ENCODE peak calls at places on chromosomes 11 and 22, in six cellular contexts. One of them, this sample, is unnamed.

GRCh38 chr11:100592619-100593309 is 94.3 kb upstream of the ARHGAP42 start:
- DNase-seq in activated T-cell treated with anti-CD3 and anti-CD28 coated beads, Interleukin-2, amount 50 U/mL, for 1 hour: no peak
- DNase-seq in GM12864: no peak
- DNase-seq in NCI-H82: peak
- DNase-seq in effector memory CD8-positive, alpha-beta T cell: no peak
- DNase-seq in GDM1: no peak
- DNase-seq in this sample: no peak

GRCh38 chr11:57339305-57339704 is 1.2 kb downstream of the P2RX3 start:
- DNase-seq in GM12864: no peak
- DNase-seq in activated T-cell treated with anti-CD3 and anti-CD28 coated beads, Interleukin-2, amount 50 U/mL, for 1 hour: no peak
- DNase-seq in GDM1: no peak
- DNase-seq in NCI-H82: no peak
- DNase-seq in effector memory CD8-positive, alpha-beta T cell: no peak
- DNase-seq in this sample: no peak

GRCh38 chr22:46684706-46685105 is 53.3 kb downstream of the CERK start:
- DNase-seq in activated T-cell treated with anti-CD3 and anti-CD28 coated beads, Interleukin-2, amount 50 U/mL, for 1 hour: no peak
- DNase-seq in GDM1: no peak
- DNase-seq in NCI-H82: no peak
- DNase-seq in effector memory CD8-positive, alpha-beta T cell: no peak
- DNase-seq in GM12864: peak
- DNase-seq in this sample: no peak

GRCh38 chr22:28810839-28811491 is 10.6 kb upstream of the XBP1 start:
- DNase-seq in GDM1: peak
- DNase-seq in effector memory CD8-positive, alpha-beta T cell: peak
- DNase-seq in GM12864: no peak
- DNase-seq in NCI-H82: peak
- DNase-seq in activated T-cell treated with anti-CD3 and anti-CD28 coated beads, Interleukin-2, amount 50 U/mL, for 1 hour: no peak
- DNase-seq in this sample: peak

GRCh38 chr11:76408171-76408965 is 27.2 kb downstream of the GVQW3 start:
- DNase-seq in GDM1: no peak
- DNase-seq in GM12864: no peak
- DNase-seq in activated T-cell treated with anti-CD3 and anti-CD28 coated beads, Interleukin-2, amount 50 U/mL, for 1 hour: no peak
- DNase-seq in NCI-H82: peak
- DNase-seq in effector memory CD8-positive, alpha-beta T cell: no peak
- DNase-seq in this sample: no peak

GRCh38 chr11:70072471-70073187 is 5.5 kb upstream of the ANO1 start:
- DNase-seq in effector memory CD8-positive, alpha-beta T cell: no peak
- DNase-seq in NCI-H82: no peak
- DNase-seq in activated T-cell treated with anti-CD3 and anti-CD28 coated beads, Interleukin-2, amount 50 U/mL, for 1 hour: no peak
- DNase-seq in GM12864: no peak
- DNase-seq in GDM1: no peak
- DNase-seq in this sample: no peak

GRCh38 chr11:112478806-112479205 is 218.1 kb upstream of the PLET1 start:
- DNase-seq in activated T-cell treated with anti-CD3 and anti-CD28 coated beads, Interleukin-2, amount 50 U/mL, for 1 hour: no peak
- DNase-seq in NCI-H82: peak
- DNase-seq in GM12864: no peak
- DNase-seq in GDM1: no peak
- DNase-seq in effector memory CD8-positive, alpha-beta T cell: no peak
- DNase-seq in this sample: no peak

GRCh38 chr11:47186937-47187681 is 875 bp upstream of the PACSIN3 start:
- DNase-seq in GM12864: no peak
- DNase-seq in activated T-cell treated with anti-CD3 and anti-CD28 coated beads, Interleukin-2, amount 50 U/mL, for 1 hour: peak
- DNase-seq in effector memory CD8-positive, alpha-beta T cell: peak
- DNase-seq in NCI-H82: peak
- DNase-seq in GDM1: no peak
- DNase-seq in this sample: peak

GRCh38 chr11:75700940-75701339 is 16.7 kb upstream of the MOGAT2 start:
- DNase-seq in GM12864: no peak
- DNase-seq in GDM1: no peak
- DNase-seq in activated T-cell treated with anti-CD3 and anti-CD28 coated beads, Interleukin-2, amount 50 U/mL, for 1 hour: no peak
- DNase-seq in NCI-H82: no peak
- DNase-seq in effector memory CD8-positive, alpha-beta T cell: no peak
- DNase-seq in this sample: no peak

GRCh38 chr22:20221421-20222340 is 46.4 kb downstream of the RTN4R start:
- DNase-seq in NCI-H82: no peak
- DNase-seq in GM12864: no peak
- DNase-seq in GDM1: no peak
- DNase-seq in activated T-cell treated with anti-CD3 and anti-CD28 coated beads, Interleukin-2, amount 50 U/mL, for 1 hour: no peak
- DNase-seq in effector memory CD8-positive, alpha-beta T cell: no peak
- DNase-seq in this sample: no peak

GRCh38 chr11:118924591-118925585 is 838 bp downstream of the BCL9L start:
- DNase-seq in effector memory CD8-positive, alpha-beta T cell: peak
- DNase-seq in GDM1: no peak
- DNase-seq in activated T-cell treated with anti-CD3 and anti-CD28 coated beads, Interleukin-2, amount 50 U/mL, for 1 hour: peak
- DNase-seq in NCI-H82: peak
- DNase-seq in GM12864: no peak
- DNase-seq in this sample: peak

GRCh38 chr11:121670792-121671275 is 218.1 kb upstream of the SORL1-AS1 start:
- DNase-seq in GM12864: no peak
- DNase-seq in NCI-H82: no peak
- DNase-seq in activated T-cell treated with anti-CD3 and anti-CD28 coated beads, Interleukin-2, amount 50 U/mL, for 1 hour: no peak
- DNase-seq in GDM1: no peak
- DNase-seq in effector memory CD8-positive, alpha-beta T cell: no peak
- DNase-seq in this sample: no peak

GRCh38 chr11:83773950-83774880 is 488.0 kb upstream of the CCDC90B start:
- DNase-seq in activated T-cell treated with anti-CD3 and anti-CD28 coated beads, Interleukin-2, amount 50 U/mL, for 1 hour: no peak
- DNase-seq in GM12864: no peak
- DNase-seq in NCI-H82: no peak
- DNase-seq in effector memory CD8-positive, alpha-beta T cell: no peak
- DNase-seq in GDM1: no peak
- DNase-seq in this sample: no peak

GRCh38 chr11:121437018-121437685 is 15.0 kb upstream of the SORL1 start:
- DNase-seq in GM12864: no peak
- DNase-seq in NCI-H82: no peak
- DNase-seq in effector memory CD8-positive, alpha-beta T cell: no peak
- DNase-seq in GDM1: no peak
- DNase-seq in activated T-cell treated with anti-CD3 and anti-CD28 coated beads, Interleukin-2, amount 50 U/mL, for 1 hour: no peak
- DNase-seq in this sample: no peak

GRCh38 chr11:134691985-134692384 is 279.9 kb upstream of the B3GAT1 start:
- DNase-seq in GM12864: no peak
- DNase-seq in NCI-H82: no peak
- DNase-seq in activated T-cell treated with anti-CD3 and anti-CD28 coated beads, Interleukin-2, amount 50 U/mL, for 1 hour: no peak
- DNase-seq in effector memory CD8-positive, alpha-beta T cell: no peak
- DNase-seq in GDM1: no peak
- DNase-seq in this sample: no peak

GRCh38 chr11:62108017-62108750 is 15.6 kb upstream of the INCENP start:
- DNase-seq in activated T-cell treated with anti-CD3 and anti-CD28 coated beads, Interleukin-2, amount 50 U/mL, for 1 hour: no peak
- DNase-seq in effector memory CD8-positive, alpha-beta T cell: peak
- DNase-seq in GM12864: no peak
- DNase-seq in NCI-H82: peak
- DNase-seq in GDM1: peak
- DNase-seq in this sample: peak

GRCh38 chr22:49072996-49073645 is 754.6 kb downstream of the BRD1 start:
- DNase-seq in GM12864: no peak
- DNase-seq in GDM1: no peak
- DNase-seq in activated T-cell treated with anti-CD3 and anti-CD28 coated beads, Interleukin-2, amount 50 U/mL, for 1 hour: no peak
- DNase-seq in NCI-H82: no peak
- DNase-seq in effector memory CD8-positive, alpha-beta T cell: no peak
- DNase-seq in this sample: no peak

GRCh38 chr22:41910599-41911291 is 4.1 kb downstream of the SHISA8 start:
- DNase-seq in effector memory CD8-positive, alpha-beta T cell: no peak
- DNase-seq in activated T-cell treated with anti-CD3 and anti-CD28 coated beads, Interleukin-2, amount 50 U/mL, for 1 hour: peak
- DNase-seq in NCI-H82: peak
- DNase-seq in GM12864: no peak
- DNase-seq in GDM1: no peak
- DNase-seq in this sample: no peak

GRCh38 chr22:42283288-42284229 is 13.1 kb upstream of the TCF20 start:
- DNase-seq in NCI-H82: no peak
- DNase-seq in GDM1: no peak
- DNase-seq in effector memory CD8-positive, alpha-beta T cell: peak
- DNase-seq in activated T-cell treated with anti-CD3 and anti-CD28 coated beads, Interleukin-2, amount 50 U/mL, for 1 hour: peak
- DNase-seq in GM12864: no peak
- DNase-seq in this sample: peak

This sample was measured in NB4.